ENCODE peak calls at places on chromosomes 12 and 14, in four cellular contexts. N is IMR-90, E is H9, U is mesendoderm. B is an unnamed sample.
A peak's percentile ranks its signal among the peaks of the same experiment; 100 is the strongest.

GRCh38 chr12:75747572-75747995 is 236.2 kb upstream of the KRR1 start:
- DNase-seq in E (no peak), N (peak; percentile 92), U (no peak), B (no peak)

GRCh38 chr14:67513631-67514108 is 19.4 kb upstream of the PLEKHH1 start:
- DNase-seq in U (no peak), E (no peak), N (no peak), B (no peak)

GRCh38 chr12:130449291-130449690 is 111.6 kb downstream of the PIWIL1 start:
- DNase-seq in N (no peak), U (no peak), E (no peak), B (no peak)

GRCh38 chr14:103078420-103078749 is 5.6 kb upstream of the LBHD2 start:
- DNase-seq in N (peak; percentile 76), E (peak; percentile 88), U (peak; percentile 86), B (peak; percentile 67)

GRCh38 chr12:64160718-64161060 is 61.4 kb downstream of the KICS2 start:
- DNase-seq in N (peak; percentile 73), E (no peak), U (no peak), B (no peak)

GRCh38 chr12:42172811-42173210 is 28.1 kb upstream of the GXYLT1 start:
- DNase-seq in E (no peak), U (no peak), N (no peak), B (no peak)

GRCh38 chr12:54601841-54602240 is 13.4 kb upstream of the PPP1R1A start:
- DNase-seq in N (no peak), U (no peak), E (peak; percentile 33), B (no peak)

GRCh38 chr12:113039911-113040425 is 16.6 kb upstream of the DTX1 start:
- DNase-seq in E (no peak), U (no peak), N (no peak), B (no peak)

GRCh38 chr14:72907327-72907826 is 13.5 kb upstream of the DPF3 start:
- DNase-seq in E (no peak), U (no peak), N (no peak), B (no peak)

GRCh38 chr12:130765186-130765659 is 49.1 kb upstream of the RIMBP2 start:
- DNase-seq in U (peak; percentile 78), E (no peak), N (peak; percentile 15), B (no peak)

GRCh38 chr14:61566537-61567225 is 128.6 kb upstream of the HIF1A start:
- DNase-seq in E (no peak), U (no peak), N (peak; percentile 76), B (no peak)

GRCh38 chr14:99537399-99537798 is 56.2 kb downstream of the CCNK start:
- DNase-seq in U (peak; percentile 83), E (no peak), N (peak; percentile 83), B (no peak)

GRCh38 chr14:69672372-69672771 is 61.0 kb downstream of the SUSD6 start:
- DNase-seq in E (no peak), N (no peak), U (no peak), B (no peak)

GRCh38 chr12:108989381-108989780 is 31.5 kb downstream of the SVOP start:
- DNase-seq in E (no peak), N (no peak), U (no peak), B (no peak)

GRCh38 chr14:33580221-33580749 is 370.6 kb downstream of the EGLN3 start:
- DNase-seq in U (no peak), N (no peak), E (no peak), B (no peak)

GRCh38 chr12:68479832-68480291 is 130.8 kb upstream of the RAP1B start:
- DNase-seq in U (no peak), E (no peak), N (peak; percentile 57), B (no peak)

GRCh38 chr14:103624860-103625259 is 4.2 kb upstream of the KLC1 start:
- DNase-seq in E (peak; percentile 65), N (peak; percentile 66), U (peak; percentile 74), B (no peak)

GRCh38 chr14:71138236-71139057 is 231.2 kb downstream of the PCNX1 start:
- DNase-seq in U (no peak), N (no peak), E (no peak), B (no peak)

GRCh38 chr14:69069020-69069421 is 83.9 kb downstream of the DCAF5 start:
- DNase-seq in N (peak; percentile 93), E (no peak), U (peak; percentile 47), B (no peak)

GRCh38 chr12:129145381-129145780 is 292.1 kb downstream of the GLT1D1 start:
- DNase-seq in E (no peak), U (no peak), N (no peak), B (no peak)

GRCh38 chr12:32496946-32497345 is 97.6 kb downstream of the FGD4 start:
- DNase-seq in N (no peak), U (no peak), E (no peak), B (no peak)

GRCh38 chr12:98371419-98371818 is 144.0 kb upstream of the TMPO start:
- DNase-seq in E (no peak), U (no peak), N (no peak), B (no peak)

GRCh38 chr14:52834440-52834842 is 43.0 kb upstream of the GNPNAT1 start:
- DNase-seq in E (no peak), N (peak; percentile 93), U (no peak), B (no peak)

GRCh38 chr14:41925409-41925808 is 318.7 kb downstream of the LRFN5 start:
- DNase-seq in E (no peak), U (peak; percentile 37), N (peak; percentile 1), B (peak; percentile 12)

GRCh38 chr14:73741876-73742519 is 27.8 kb upstream of the PNMA1 start:
- DNase-seq in N (no peak), U (no peak), E (peak; percentile 38), B (no peak)

GRCh38 chr12:132178801-132179401 is 34.6 kb downstream of the NOC4L start:
- DNase-seq in E (no peak), U (no peak), N (no peak), B (no peak)

GRCh38 chr14:63435838-63436237 is 107.3 kb downstream of the PPP2R5E start:
- DNase-seq in U (no peak), N (peak; percentile 92), E (no peak), B (no peak)

GRCh38 chr14:47678157-47678556 is 2.8 kb upstream of the MDGA2 start:
- DNase-seq in N (no peak), E (no peak), U (peak; percentile 31), B (no peak)

GRCh38 chr14:95953111-95953724 is 76.6 kb downstream of the TUNAR start:
- DNase-seq in E (no peak), N (no peak), U (peak; percentile 73), B (peak; percentile 72)

GRCh38 chr14:20998674-20999366 is at the start of gene SLC39A2:
- DNase-seq in N (peak; percentile 60), U (peak; percentile 90), E (peak; percentile 75), B (no peak)

GRCh38 chr12:62737615-62738014 is 197.3 kb downstream of the PPM1H start:
- DNase-seq in N (peak; percentile 25), E (no peak), U (no peak), B (no peak)

GRCh38 chr14:70857499-70857895 is 48.2 kb upstream of the MAP3K9 start:
- DNase-seq in E (no peak), U (no peak), N (peak; percentile 16), B (no peak)

GRCh38 chr12:67431436-67432049 is 162.4 kb downstream of the CAND1 start:
- DNase-seq in U (no peak), E (no peak), N (peak; percentile 32), B (no peak)

GRCh38 chr12:69655616-69656336 is 43.3 kb downstream of the BEST3 start:
- DNase-seq in N (peak; percentile 90), U (peak; percentile 27), E (no peak), B (no peak)

GRCh38 chr14:81434230-81434629 is 34.1 kb upstream of the STON2 start:
- DNase-seq in E (no peak), U (peak; percentile 70), N (no peak), B (no peak)

DNA sequence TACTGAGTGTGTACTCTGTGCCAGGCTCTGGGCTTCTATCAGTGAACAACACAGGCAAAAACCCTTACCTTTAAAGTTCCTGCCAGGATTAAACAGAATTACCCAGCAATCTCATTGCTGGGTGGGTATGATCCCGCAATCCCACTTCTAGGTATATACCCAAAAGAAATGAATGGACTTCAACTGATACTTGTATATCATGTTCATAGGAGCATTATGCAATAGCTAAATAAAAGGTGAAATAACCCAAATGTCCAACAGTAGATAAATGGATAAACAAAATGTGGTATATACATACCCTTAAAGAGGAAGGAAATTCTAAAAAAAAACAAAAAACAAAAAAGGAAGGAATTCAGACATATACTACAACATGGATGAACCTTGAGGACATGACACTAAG is 14.7 kb downstream of the DAZAP2 start:
- DNase-seq in E (no peak), U (no peak), N (no peak), B (no peak)
- H3K9ac ChIP-seq in E (no peak overlapping the region), U (peak overlapping the region; percentile 32), N (no peak overlapping the region), B (no peak overlapping the region)

GRCh38 chr12:57135487-57135886 is 7.2 kb downstream of the LRP1 start:
- DNase-seq in U (peak; percentile 80), N (peak; percentile 46), E (peak; percentile 70), B (no peak)
- H3K18ac ChIP-seq in U (peak overlapping the region; percentile 12), N (no peak overlapping the region), E (no peak overlapping the region), B (peak overlapping the region; percentile 68)

GRCh38 chr12:3944620-3945019 is 71.4 kb upstream of the PARP11 start:
- DNase-seq in E (peak; percentile 87), N (no peak), U (peak; percentile 92), B (no peak)
- H3K9ac ChIP-seq in E (no peak overlapping the region), N (no peak overlapping the region), U (no peak overlapping the region), B (no peak overlapping the region)

GRCh38 chr12:2180737-2181082 is 127.9 kb downstream of the CACNA1C start:
- DNase-seq in U (no peak), E (no peak), N (no peak), B (no peak)
- H3K18ac ChIP-seq in U (no peak overlapping the region), E (no peak overlapping the region), N (peak overlapping the region; percentile 75), B (no peak overlapping the region)